ENCODE peak calls at places on chromosomes 2 and 18, in eight cellular contexts. L is mammary epithelial cell, E is MCF 10A, C is ascending aorta, K is WTC11, B is uterus, D is pancreas, J is GM13977. X is an unnamed sample.

GRCh38 chr2:45823723-45824206 is 172.3 kb downstream of the PRKCE start:
- DNase-seq in B (peak; percentile 43), L (peak; percentile 73), J (no peak), C (peak; percentile 78), K (no peak), E (peak; percentile 94), D (peak; percentile 94), X (no peak)

GRCh38 chr2:109143214-109144187 is 14.5 kb downstream of the SH3RF3 start:
- DNase-seq in C (no peak), B (no peak), K (no peak), D (no peak), J (peak; percentile 43), E (no peak), L (no peak), X (no peak)

GRCh38 chr2:234966340-234966739 is 14.5 kb downstream of the SH3BP4 start:
- DNase-seq in K (no peak), E (no peak), L (no peak), D (no peak), C (no peak), B (no peak), J (no peak), X (no peak)

GRCh38 chr2:97870396-97870843 is 125.3 kb downstream of the TMEM131 start:
- DNase-seq in J (peak; percentile 66), E (peak; percentile 76), B (no peak), K (no peak), L (peak; percentile 82), D (no peak), C (no peak), X (no peak)

GRCh38 chr2:62409442-62409841 is 96.6 kb downstream of the TMEM17 start:
- DNase-seq in L (peak; percentile 44), C (no peak), E (no peak), K (no peak), J (no peak), D (no peak), B (no peak), X (no peak)

GRCh38 chr18:32362484-32362883 is 108.2 kb downstream of the GAREM1 start:
- DNase-seq in B (no peak), E (peak; percentile 71), K (no peak), L (peak; percentile 90), D (no peak), C (no peak), J (no peak), X (no peak)

GRCh38 chr18:48833701-48834394 is 116.9 kb downstream of the SMAD7 start:
- DNase-seq in C (no peak), L (no peak), K (peak; percentile 7), J (peak; percentile 84), D (no peak), E (peak; percentile 69), B (peak; percentile 15), X (no peak)

GRCh38 chr2:102046135-102046901 is 54.6 kb downstream of the IL1R2 start:
- DNase-seq in K (no peak), E (no peak), B (peak; percentile 26), J (no peak), D (no peak), L (no peak), C (no peak), X (no peak)

GRCh38 chr2:30267161-30267568 is 35.8 kb downstream of the LBH start:
- DNase-seq in K (peak; percentile 42), B (no peak), D (no peak), J (no peak), E (no peak), L (no peak), C (no peak), X (peak; percentile 31)

GRCh38 chr2:180776924-180777323 is 203.5 kb upstream of the UBE2E3 start:
- DNase-seq in B (no peak), D (no peak), J (no peak), L (peak; percentile 11), E (no peak), K (no peak), C (no peak), X (no peak)

GRCh38 chr2:86833315-86833714 is 28.4 kb downstream of the CD8B start:
- DNase-seq in L (no peak), B (no peak), K (no peak), C (no peak), E (no peak), J (no peak), D (no peak), X (no peak)

GRCh38 chr2:223641062-223641461 is 38.9 kb upstream of the SCG2 start:
- DNase-seq in C (no peak), B (peak; percentile 28), E (no peak), D (no peak), J (no peak), K (no peak), L (no peak), X (peak; percentile 57)

GRCh38 chr2:74712223-74713053 is 58.4 kb downstream of the SEMA4F start:
- DNase-seq in J (no peak), L (peak; percentile 80), K (no peak), D (no peak), E (no peak), C (no peak), B (no peak), X (no peak)

GRCh38 chr2:101881131-101881530 is 110.6 kb upstream of the IL1R2 start:
- DNase-seq in C (no peak), K (no peak), E (no peak), J (no peak), D (no peak), L (no peak), B (no peak), X (no peak)

GRCh38 chr2:209686417-209686816 is 85.2 kb upstream of the UNC80 start:
- DNase-seq in E (no peak), J (no peak), D (no peak), B (no peak), C (no peak), K (no peak), L (no peak), X (no peak)

GRCh38 chr2:187165936-187166335 is 282.1 kb downstream of the CALCRL start:
- DNase-seq in C (no peak), K (no peak), D (no peak), L (no peak), J (no peak), B (no peak), E (no peak), X (no peak)

GRCh38 chr2:73897934-73898333 is 5.1 kb downstream of the ACTG2 start:
- DNase-seq in K (no peak), L (no peak), B (no peak), J (no peak), E (no peak), D (no peak), C (no peak), X (no peak)

DNA sequence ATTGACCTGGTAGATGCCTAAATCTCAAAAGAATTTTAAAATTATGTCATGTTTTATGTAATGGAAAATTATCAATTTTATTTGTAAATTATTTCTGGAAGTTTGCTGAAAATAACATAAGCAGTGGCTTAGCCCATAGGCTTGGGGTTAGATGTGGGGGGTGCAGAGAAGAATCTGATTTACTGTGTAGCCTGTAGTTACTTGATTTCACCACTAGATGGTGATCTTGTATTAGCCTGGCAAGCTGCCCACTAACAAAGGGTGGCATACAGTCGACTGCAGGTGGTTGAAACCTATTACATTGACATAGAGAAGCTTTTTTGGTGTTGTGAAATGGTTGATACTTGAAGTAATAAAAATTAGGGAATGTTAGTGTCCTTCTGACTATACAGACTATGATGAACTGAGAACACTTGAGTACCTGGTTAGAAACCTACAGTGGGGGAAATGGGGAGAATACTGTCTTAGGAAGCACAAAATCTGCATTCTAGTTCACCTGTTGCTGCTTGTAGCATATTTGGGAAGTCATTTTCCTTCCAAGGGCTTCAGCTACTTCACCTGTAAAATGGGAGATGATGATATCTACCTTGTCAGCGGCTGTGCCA is 191.0 kb upstream of the LHCGR start:
- DNase-seq in K (no peak), B (peak; percentile 27), E (peak; percentile 74), J (peak; percentile 63), C (no peak), D (peak; percentile 23), L (peak; percentile 30), X (peak; percentile 54)
- TF ChIP-seq CTCF in K (peak; percentile 93), B (peak; percentile 86), E (peak; percentile 82), J (peak; percentile 81), C (peak; percentile 69), D (peak; percentile 88), L (peak; percentile 78), X (peak; percentile 78)

DNA sequence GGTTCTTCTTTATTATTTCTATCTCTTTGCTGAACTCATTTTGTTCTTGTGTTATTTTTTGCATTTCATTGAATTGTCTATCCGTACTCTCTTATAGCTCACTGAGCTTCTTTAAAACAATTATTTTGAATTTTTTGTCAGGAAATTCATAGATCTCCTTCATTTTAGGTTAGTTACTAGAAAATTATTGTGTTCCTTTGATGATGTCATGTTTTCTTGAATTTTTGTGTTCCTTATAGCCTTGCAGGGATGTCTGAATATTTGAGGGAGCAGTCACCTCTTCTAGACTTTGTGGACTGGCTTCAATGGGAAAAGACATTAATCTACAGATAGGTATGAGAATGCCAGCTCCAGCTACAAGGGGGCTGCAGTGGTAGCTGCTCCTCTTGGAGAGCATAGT is 20.7 kb upstream of the OSBPL6 start:
- DNase-seq in L (no peak), J (no peak), C (no peak), B (no peak), D (no peak), K (no peak), E (no peak), X (no peak)
- TF ChIP-seq CTCF in L (no peak), J (no peak), C (no peak), B (no peak), D (no peak), K (no peak), E (no peak), X (no peak)

DNA sequence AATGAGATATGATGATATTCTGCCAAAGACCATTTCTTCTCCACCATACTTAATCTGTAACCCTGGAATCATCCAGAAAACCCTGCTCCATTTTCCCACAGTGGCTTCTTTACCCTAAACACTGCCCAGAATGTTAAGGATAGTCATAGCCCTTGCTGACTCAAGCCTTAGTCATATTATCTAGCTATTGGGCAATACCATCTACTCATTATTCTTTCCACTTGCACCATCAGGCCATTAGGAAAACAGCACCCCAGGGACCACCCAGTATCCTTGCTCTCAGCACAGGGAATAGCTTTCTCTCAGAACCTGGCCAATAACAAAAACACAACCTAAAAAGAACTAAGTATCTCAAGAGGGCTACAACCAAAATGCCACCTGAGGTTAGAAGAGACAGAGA is 445.7 kb upstream of the SLC14A2 start:
- DNase-seq in B (peak; percentile 54), J (no peak), E (peak; percentile 93), K (no peak), L (peak; percentile 87), D (no peak), C (no peak), X (no peak)
- TF ChIP-seq CTCF in B (no peak), J (no peak), E (no peak), K (no peak), L (peak; percentile 28), D (no peak), C (no peak), X (no peak)

DNA sequence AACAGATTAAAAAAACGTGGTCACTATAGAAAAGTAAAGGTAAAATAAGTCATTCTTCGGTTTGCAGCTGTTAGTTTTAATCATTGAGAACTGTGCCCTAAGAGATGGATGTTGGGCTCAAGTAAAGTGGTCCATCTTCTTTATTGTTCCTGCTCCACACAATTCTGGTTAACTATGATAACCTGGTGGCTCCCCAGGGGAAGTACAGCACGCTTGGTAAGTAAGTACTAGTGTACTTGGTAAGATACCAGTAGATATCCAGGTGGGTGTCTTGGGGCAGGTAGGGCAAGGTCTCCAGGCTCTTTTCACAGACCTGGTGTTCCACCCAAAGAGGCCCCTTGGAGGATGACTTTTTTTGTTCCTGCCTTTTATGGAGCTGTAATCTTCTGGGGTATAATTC is 31.6 kb upstream of the DLX2 start:
- DNase-seq in D (no peak), B (no peak), E (no peak), L (no peak), J (no peak), C (no peak), K (no peak), X (no peak)
- TF ChIP-seq CTCF in D (no peak), B (no peak), E (no peak), L (no peak), J (no peak), C (no peak), K (no peak), X (no peak)

GRCh38 chr2:224930990-224931389 is 111.3 kb downstream of the DOCK10 start:
- DNase-seq in C (no peak), B (no peak), L (no peak), E (no peak), K (no peak), D (no peak), J (no peak), X (no peak)
- TF ChIP-seq CTCF in C (no peak), B (no peak), L (no peak), E (no peak), K (no peak), D (no peak), J (peak; percentile 26), X (no peak)